ENCODE peak calls at places on chromosomes 4 and X, in nine cellular contexts. P is NCI-H1930; L is mammary epithelial cell; A is lower lobe of right lung; M is DMS153; B is NCI-H1105; D is glutamatergic neuron; I is NCI-H146; E is naive thymus-derived CD8-positive, alpha-beta T cell. U is an unnamed sample.

GRCh38 chr4:185734930-185735329 is 77.1 kb downstream of the SORBS2 start:
- DNase-seq in D (no peak), L (no peak), B (no peak), P (no peak), E (no peak), I (no peak), M (no peak), A (no peak), U (no peak)

GRCh38 chr4:112552668-112553067 is 36.7 kb upstream of the NEUROG2 start:
- DNase-seq in P (no peak), B (no peak), E (no peak), M (no peak), I (no peak), D (no peak), A (no peak), L (peak), U (no peak)

GRCh38 chrX:74119016-74119910 is 184.7 kb upstream of the ZCCHC13 start:
- DNase-seq in L (peak), D (no peak), I (no peak), M (no peak), P (no peak), B (no peak), A (no peak), E (no peak), U (no peak)

GRCh38 chrX:124211312-124211942 is 121.0 kb upstream of the TEX13D start:
- DNase-seq in E (no peak), D (no peak), B (peak), I (peak), M (peak), A (no peak), L (peak), P (no peak), U (no peak)

GRCh38 chr4:12122316-12122715 is 693.6 kb upstream of the HS3ST1 start:
- DNase-seq in E (no peak), L (no peak), B (no peak), D (no peak), A (no peak), I (no peak), P (no peak), M (no peak), U (no peak)

GRCh38 chrX:70592091-70592490 is 147.5 kb downstream of the DLG3 start:
- DNase-seq in E (no peak), B (no peak), P (no peak), A (no peak), M (no peak), I (no peak), D (no peak), L (peak), U (no peak)

GRCh38 chrX:47244676-47245075 is 11.9 kb downstream of the USP11 start:
- DNase-seq in M (no peak), P (no peak), E (no peak), I (no peak), D (no peak), A (no peak), L (no peak), B (no peak), U (no peak)

GRCh38 chrX:24242649-24243556 is 71.0 kb downstream of the SUPT20HL2 start:
- DNase-seq in E (no peak), M (no peak), B (no peak), A (no peak), P (no peak), I (no peak), D (peak), L (no peak), U (no peak)

GRCh38 chr4:87912164-87913004 is 63.1 kb upstream of the SPP1 start:
- DNase-seq in D (no peak), A (no peak), L (no peak), P (no peak), M (no peak), E (no peak), I (no peak), B (no peak), U (no peak)

GRCh38 chrX:9372866-9373265 is 92.0 kb upstream of the TBL1X start:
- DNase-seq in D (no peak), E (no peak), L (no peak), I (no peak), B (no peak), A (no peak), M (no peak), P (no peak), U (no peak)

GRCh38 chr4:10808591-10808990 is 124.0 kb upstream of the CLNK start:
- DNase-seq in E (no peak), B (no peak), I (no peak), L (no peak), P (no peak), A (no peak), M (no peak), D (no peak), U (no peak)

GRCh38 chrX:49106930-49107329 is 16.6 kb downstream of the GPKOW start:
- DNase-seq in B (no peak), P (no peak), D (peak), I (no peak), E (no peak), A (no peak), M (no peak), L (no peak), U (no peak)

GRCh38 chrX:103175944-103176753 is 38.8 kb upstream of the BEX4 start:
- DNase-seq in P (peak), M (no peak), L (peak), D (peak), A (peak), B (peak), E (peak), I (peak), U (peak)

GRCh38 chr4:150325872-150326271 is 247.6 kb downstream of the DCLK2 start:
- DNase-seq in A (no peak), L (no peak), E (no peak), M (no peak), P (no peak), D (no peak), I (no peak), B (no peak), U (no peak)

GRCh38 chrX:132855760-132856341 is 102.6 kb downstream of the HS6ST2 start:
- DNase-seq in L (no peak), E (no peak), B (no peak), I (no peak), P (no peak), M (no peak), A (no peak), D (no peak), U (no peak)

GRCh38 chr4:101071241-101071640 is 276.1 kb downstream of the PPP3CA start:
- DNase-seq in I (no peak), M (no peak), A (no peak), D (no peak), B (no peak), L (no peak), P (no peak), E (no peak), U (no peak)

GRCh38 chr4:2898001-2898400 is 54.4 kb downstream of the ADD1 start:
- DNase-seq in A (no peak), I (no peak), M (no peak), E (no peak), L (no peak), P (no peak), D (no peak), B (no peak), U (no peak)

GRCh38 chrX:110006826-110007375 is 4.0 kb downstream of the TMEM164 start:
- DNase-seq in D (no peak), A (no peak), E (no peak), I (no peak), P (no peak), B (no peak), M (no peak), L (peak), U (no peak)

GRCh38 chrX:10101269-10101668 is 55.5 kb upstream of the CLCN4 start:
- DNase-seq in A (no peak), I (no peak), L (no peak), B (no peak), E (no peak), P (no peak), M (no peak), D (no peak), U (no peak)

GRCh38 chrX:35166023-35166422 is 223.4 kb downstream of the FAM47B start:
- DNase-seq in E (no peak), M (no peak), B (no peak), P (no peak), D (no peak), A (no peak), I (no peak), L (no peak), U (no peak)

GRCh38 chr4:151566053-151566452 is 157.1 kb downstream of the FHIP1A start:
- DNase-seq in M (no peak), B (no peak), I (no peak), D (no peak), L (no peak), A (no peak), E (no peak), P (no peak), U (no peak)

GRCh38 chrX:50812995-50813842 is 775 bp downstream of the SHROOM4 start:
- DNase-seq in I (no peak), M (no peak), A (peak), B (peak), P (no peak), L (peak), D (peak), E (no peak), U (no peak)

GRCh38 chr4:151035321-151035720 is 20.2 kb upstream of the LRBA start:
- DNase-seq in E (no peak), D (no peak), P (peak), I (peak), B (peak), A (no peak), M (peak), L (no peak), U (peak)

GRCh38 chr4:125125256-125125655 is 189.5 kb upstream of the FAT4 start:
- DNase-seq in D (no peak), E (no peak), I (no peak), M (no peak), A (no peak), P (no peak), L (no peak), B (no peak), U (no peak)

GRCh38 chrX:1483843-1484637 is 31.3 kb upstream of the ASMTL start:
- DNase-seq in B (no peak), I (no peak), A (no peak), D (no peak), E (no peak), P (no peak), M (no peak), L (no peak), U (no peak)

GRCh38 chrX:145524931-145525330 is 277.6 kb downstream of the SPANXN1 start:
- DNase-seq in D (no peak), A (no peak), I (no peak), M (no peak), P (no peak), L (no peak), B (no peak), E (no peak), U (no peak)

U was measured in DMS79 treated with DMSO at 0.1 percent for 48 hours.